ENCODE peak calls at places on chromosomes 1 and 21, in six cellular contexts. R is H9, G is IMR-90, E is neuronal stem cell, S is mesenchymal stem cell, L is H1. U is an unnamed sample.

GRCh38 chr1:53567458-53568250 is 108.5 kb downstream of the DMRTB1 start:
- DNase-seq in G (no peak), E (no peak), R (no peak), S (no peak), L (no peak), U (no peak)

GRCh38 chr1:169858467-169858866 is 35.2 kb downstream of the SCYL3 start:
- DNase-seq in R (no peak), S (peak), G (peak), E (no peak), L (no peak), U (peak)

GRCh38 chr1:37399205-37399604 is 75.2 kb upstream of the ZC3H12A start:
- DNase-seq in G (no peak), E (no peak), R (no peak), L (no peak), S (no peak), U (no peak)

GRCh38 chr1:188433428-188433827 is 1604.7 kb downstream of the PLA2G4A start:
- DNase-seq in R (no peak), G (peak), S (peak), L (no peak), E (no peak), U (peak)

GRCh38 chr21:38244407-38244787 is 12.4 kb upstream of the KCNJ15 start:
- DNase-seq in R (no peak), S (no peak), E (no peak), L (no peak), G (no peak), U (peak)

GRCh38 chr1:116686723-116687368 is 19.3 kb upstream of the IGSF3 start:
- DNase-seq in E (no peak), G (no peak), L (no peak), S (no peak), R (no peak), U (no peak)

GRCh38 chr1:29698033-29698432 is 461.7 kb downstream of the PTPRU start:
- DNase-seq in R (peak), L (no peak), S (peak), E (peak), G (peak), U (no peak)

GRCh38 chr21:42555756-42556438 is 42.2 kb downstream of the SLC37A1 start:
- DNase-seq in R (no peak), E (no peak), L (no peak), G (no peak), S (no peak), U (no peak)

GRCh38 chr1:211909385-211909784 is 78.8 kb upstream of the LPGAT1 start:
- DNase-seq in E (no peak), G (no peak), S (no peak), L (no peak), R (no peak), U (no peak)

GRCh38 chr1:167374014-167374413 is 144.3 kb downstream of the CD247 start:
- DNase-seq in G (no peak), R (peak), E (no peak), L (peak), S (no peak), U (peak)

GRCh38 chr1:12600880-12601633 is 17.0 kb downstream of the DHRS3 start:
- DNase-seq in G (no peak), R (peak), E (no peak), L (no peak), S (no peak), U (no peak)

GRCh38 chr1:3052501-3052900 is 16.5 kb upstream of the PRDM16 start:
- DNase-seq in E (no peak), G (no peak), R (peak), S (no peak), L (no peak), U (no peak)

GRCh38 chr21:30563630-30564029 is 2.5 kb upstream of the KRTAP19-7 start:
- DNase-seq in E (no peak), L (no peak), G (no peak), R (no peak), S (no peak), U (no peak)

GRCh38 chr1:47663286-47663685 is 225.4 kb downstream of the FOXD2 start:
- DNase-seq in G (no peak), L (no peak), R (peak), E (no peak), S (no peak), U (no peak)

GRCh38 chr1:213474054-213474453 is 423.0 kb downstream of the RPS6KC1 start:
- DNase-seq in G (no peak), R (peak), S (no peak), L (no peak), E (no peak), U (no peak)
- H2AFZ ChIP-seq in G (no peak), R (no peak), S (no peak), L (no peak), E (no peak), U (no peak)

GRCh38 chr1:40042337-40042736 is 1.8 kb downstream of the CAP1 start:
- DNase-seq in E (no peak), G (peak), R (no peak), L (no peak), S (no peak), U (peak)

GRCh38 chr1:40039245-40039756 is 1.2 kb upstream of the CAP1 start:
- DNase-seq in G (peak), L (no peak), E (peak), R (no peak), S (peak), U (peak)

GRCh38 chr1:40041466-40041838 is 923 bp downstream of the CAP1 start:
- DNase-seq in R (no peak), G (no peak), S (no peak), L (no peak), E (no peak), U (no peak)

GRCh38 chr1:40039757-40040510 is 595 bp upstream of the CAP1 start:
- DNase-seq in E (no peak), S (peak), R (peak), L (peak), G (peak), U (peak)

DNA sequence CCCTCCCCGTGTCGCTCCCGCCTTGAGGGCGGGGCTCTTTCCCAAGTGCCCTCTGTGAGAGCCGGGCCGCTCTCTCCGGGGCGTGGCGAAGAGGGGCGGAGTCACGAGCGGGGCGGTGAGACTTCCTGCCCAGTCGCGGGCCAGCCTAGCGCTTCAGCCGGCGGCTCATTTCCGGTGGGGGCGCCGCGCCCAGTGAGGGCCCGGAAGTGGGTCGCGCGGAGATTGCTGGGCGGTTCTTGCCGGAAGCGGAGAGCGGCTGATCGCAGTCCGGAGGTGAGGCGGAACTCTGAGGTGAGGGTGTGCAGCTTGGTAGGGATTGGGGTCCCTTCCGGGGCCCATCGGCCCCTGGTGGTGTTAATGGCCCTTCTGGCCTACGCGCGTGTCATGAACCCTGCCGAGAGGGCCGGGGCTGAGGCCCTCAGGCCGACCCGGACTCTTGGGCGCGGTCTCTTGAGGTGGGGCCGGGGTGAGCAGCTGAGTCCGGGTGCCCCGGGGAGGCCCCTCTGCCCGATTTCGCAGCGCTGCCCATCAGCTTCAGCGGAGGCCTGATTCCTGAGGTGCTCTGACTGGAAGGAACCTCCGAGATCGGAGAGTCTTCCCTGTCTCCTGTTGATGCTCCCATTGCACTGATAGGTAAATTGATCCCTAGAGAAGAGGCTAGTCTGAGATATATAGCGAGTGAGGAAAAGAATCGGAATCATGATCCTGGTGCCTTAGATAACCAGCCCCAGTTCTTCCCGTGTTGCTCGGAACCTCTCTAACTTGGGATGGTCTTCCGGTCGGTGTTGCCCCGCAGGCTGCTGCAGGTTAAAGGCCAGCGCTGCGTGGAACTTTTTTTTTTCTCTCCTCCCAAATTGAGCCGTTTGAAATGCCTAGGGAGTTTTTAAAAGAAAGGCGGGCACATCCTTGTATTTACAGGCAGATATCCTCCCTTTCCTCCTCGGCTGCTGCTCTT is at the start of gene CAP1:
- DNase-seq in E (peak), G (peak), R (peak), L (peak), S (peak), U (peak)
- H3K23ac ChIP-seq in E (peak), G (peak), R (no peak), L (no peak), S (no peak), U (no peak)

GRCh38 chr1:214422137-214422671 is 129.2 kb downstream of the PTPN14 start:
- DNase-seq in R (no peak), E (no peak), G (peak), L (no peak), S (peak), U (peak)
- H2BK120ac ChIP-seq in R (no peak), E (no peak), G (no peak), L (no peak), S (no peak), U (no peak)

GRCh38 chr1:115428676-115429075 is 90.6 kb upstream of the NGF start:
- DNase-seq in G (no peak), R (no peak), L (no peak), S (no peak), E (no peak), U (no peak)

GRCh38 chr1:115429242-115429641 is 91.2 kb upstream of the NGF start:
- DNase-seq in R (no peak), E (no peak), L (no peak), G (peak), S (peak), U (peak)

GRCh38 chr1:115429884-115430283 is 91.8 kb upstream of the NGF start:
- DNase-seq in L (no peak), R (no peak), G (peak), S (peak), E (no peak), U (no peak)

GRCh38 chr1:115432061-115432460 is 94.0 kb upstream of the NGF start:
- DNase-seq in S (peak), G (peak), L (no peak), E (no peak), R (no peak), U (no peak)

GRCh38 chr1:115430717-115431116 is 92.7 kb upstream of the NGF start:
- DNase-seq in L (no peak), E (no peak), R (no peak), G (peak), S (peak), U (peak)
- H2AFZ ChIP-seq in L (no peak), E (no peak), R (no peak), G (no peak), S (no peak), U (no peak)

GRCh38 chr1:115677172-115677542 is 35.4 kb downstream of the VANGL1 start:
- DNase-seq in E (peak), S (peak), L (no peak), G (no peak), R (no peak), U (no peak)

GRCh38 chr1:115678141-115678540 is 36.4 kb downstream of the VANGL1 start:
- DNase-seq in L (no peak), G (no peak), S (no peak), E (no peak), R (no peak), U (peak)

GRCh38 chr1:115676498-115677171 is 34.9 kb downstream of the VANGL1 start:
- DNase-seq in R (no peak), G (no peak), E (peak), S (no peak), L (no peak), U (no peak)

GRCh38 chr1:115679141-115679611 is 37.4 kb downstream of the VANGL1 start:
- DNase-seq in G (peak), S (peak), L (no peak), R (no peak), E (no peak), U (peak)

DNA sequence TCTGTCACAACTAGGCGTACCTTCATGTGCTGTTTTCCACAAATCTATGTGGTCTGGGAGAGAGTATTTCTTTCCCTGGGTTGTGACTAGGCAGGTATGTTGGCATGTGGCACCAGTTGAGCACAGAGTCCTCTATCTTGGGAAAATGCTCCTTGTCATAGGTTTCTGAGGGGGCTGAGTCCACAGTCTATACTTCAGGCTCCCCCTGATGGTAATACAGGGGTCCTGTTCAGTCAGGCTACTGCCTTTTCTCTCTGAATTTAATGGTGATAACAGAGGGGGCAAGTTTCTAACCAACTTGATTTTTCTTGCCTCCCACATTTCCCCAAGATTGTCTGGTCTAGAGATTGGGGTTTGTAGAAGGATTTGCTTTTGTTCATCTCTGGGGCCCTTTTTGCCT is 35.8 kb downstream of the VANGL1 start:
- DNase-seq in L (no peak), R (no peak), E (no peak), G (no peak), S (no peak), U (no peak)
- H3K23ac ChIP-seq in L (no peak), R (no peak), E (no peak), G (no peak), S (no peak), U (no peak)